ENCODE peak calls at places on chromosomes 11 and 22, in nine cellular contexts. W is HAP-1; S is esophagus muscularis mucosa; I is cardiac muscle cell; B is stomach; E is heart left ventricle; F is SJSA1; M is CD8-positive, alpha-beta T cell; G is OCI-LY7. R is an unnamed sample. For H3K36me3 and H3K4me1, the result is how much of the 10 kb centered on the place peaks cover.

GRCh38 chr11:115469361-115469760 is 34.9 kb downstream of the CADM1 start:
- DNase-seq in M (no peak), S (no peak), W (no peak), I (no peak), F (no peak), G (peak), E (no peak), B (no peak), R (no peak)

GRCh38 chr11:17077240-17077519 is 287 bp downstream of the RPS13 start:
- DNase-seq in B (no peak), M (no peak), E (no peak), W (no peak), F (no peak), I (peak), G (no peak), S (peak), R (no peak)

GRCh38 chr11:2306971-2307732 is 5.3 kb downstream of the TSPAN32 start:
- DNase-seq in E (peak), S (no peak), F (peak), M (no peak), I (no peak), B (no peak), W (no peak), G (no peak), R (no peak)

GRCh38 chr11:95524328-95525036 is 265.1 kb downstream of the FAM76B start:
- DNase-seq in M (no peak), B (no peak), S (peak), G (no peak), I (no peak), E (no peak), F (no peak), W (no peak), R (no peak)

GRCh38 chr22:30881361-30882180 is 87.0 kb downstream of the MORC2 start:
- DNase-seq in G (no peak), W (no peak), B (peak), E (peak), M (no peak), F (no peak), S (no peak), I (peak), R (no peak)

GRCh38 chr11:11976476-11977187 is 31.8 kb downstream of the DKK3 start:
- DNase-seq in F (no peak), I (no peak), W (no peak), M (no peak), G (no peak), E (peak), S (no peak), B (peak), R (no peak)

GRCh38 chr22:17961443-17961729 is 63.0 kb downstream of the MICAL3 start:
- DNase-seq in S (no peak), G (no peak), E (no peak), M (no peak), B (no peak), W (no peak), I (no peak), F (no peak), R (no peak)

GRCh38 chr11:86919557-86920210 is 35.5 kb downstream of the FZD4 start:
- DNase-seq in B (no peak), M (no peak), F (peak), E (no peak), I (peak), W (peak), G (peak), S (no peak), R (peak)

GRCh38 chr11:125514336-125515101 is 18.5 kb upstream of the FEZ1 start:
- DNase-seq in M (peak), B (peak), I (no peak), E (no peak), W (no peak), S (no peak), G (peak), F (no peak), R (peak)

GRCh38 chr11:126821832-126822231 is 178.7 kb downstream of the KIRREL3 start:
- DNase-seq in B (no peak), E (no peak), W (no peak), I (no peak), M (no peak), F (no peak), S (no peak), G (no peak), R (no peak)

GRCh38 chr11:126824035-126824607 is 176.4 kb downstream of the KIRREL3 start:
- DNase-seq in G (no peak), E (no peak), S (no peak), I (no peak), F (no peak), B (no peak), M (no peak), W (no peak), R (no peak)

GRCh38 chr11:126817523-126818450 is 182.8 kb downstream of the KIRREL3 start:
- DNase-seq in B (no peak), E (no peak), G (no peak), M (no peak), F (no peak), W (no peak), S (no peak), I (no peak), R (no peak)

GRCh38 chr11:126823271-126823670 is 177.3 kb downstream of the KIRREL3 start:
- DNase-seq in F (no peak), I (no peak), G (no peak), W (no peak), B (no peak), M (no peak), E (no peak), S (no peak), R (no peak)
- H3K36me3 ChIP-seq in F (under half), I (under half), G (under half), W (under half), B (under half), M (under half), E (under half), S (under half), R (under half)

GRCh38 chr11:68038718-68039525 is at the start of gene TCIRG1:
- DNase-seq in I (peak), B (peak), G (peak), M (peak), W (peak), F (peak), S (peak), E (peak), R (peak)
- H3K4me1 ChIP-seq in I (under half), B (half or more), G (under half), M (half or more), W (under half), F (under half), S (half or more), E (under half), R (under half)

DNA sequence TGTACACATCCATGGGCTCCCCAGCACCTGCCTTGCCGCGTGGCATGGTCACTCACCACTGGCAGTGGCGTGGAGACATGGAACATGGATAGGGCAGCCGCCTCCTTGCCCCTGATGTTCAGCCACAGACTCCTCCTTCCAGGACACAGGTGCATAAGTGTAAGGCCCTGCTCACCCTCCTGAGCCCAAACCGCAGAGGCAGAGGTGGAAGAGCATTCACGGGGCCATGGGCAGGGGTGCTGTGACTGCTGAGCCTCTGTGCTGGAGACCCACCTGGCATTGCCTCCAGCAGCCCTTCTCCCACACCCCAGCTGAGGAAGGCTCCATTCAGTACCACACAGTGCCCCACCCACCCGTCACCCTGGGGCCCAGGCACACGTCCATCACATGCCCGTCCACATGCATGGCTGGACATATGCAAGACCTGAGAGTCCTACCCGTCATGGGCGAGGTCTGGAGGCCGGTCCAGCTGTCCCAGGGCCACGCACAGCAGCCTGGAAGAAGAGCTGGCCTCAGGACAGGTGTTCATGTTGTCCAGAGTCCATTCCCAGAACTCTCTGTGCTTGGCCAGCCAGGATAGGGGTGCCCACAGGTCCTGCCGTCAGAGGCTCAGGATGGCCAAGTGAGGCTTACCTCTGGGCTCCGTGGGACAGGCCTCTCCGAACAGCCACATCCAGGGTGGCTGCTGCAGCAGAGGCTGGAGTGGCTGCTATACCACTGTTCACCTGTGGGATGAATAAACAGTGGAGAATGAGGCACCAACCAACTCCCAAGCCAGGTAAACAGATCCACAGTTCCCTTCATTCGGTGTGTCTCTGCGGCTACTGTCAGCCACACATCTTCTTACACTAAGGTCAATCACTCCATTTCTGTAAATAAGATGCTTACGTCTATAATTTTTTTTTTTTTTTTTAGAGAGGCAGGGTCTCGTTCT is 1.7 kb upstream of the TUBGCP6 start:
- DNase-seq in I (no peak), F (no peak), G (no peak), B (no peak), W (peak), S (no peak), E (no peak), M (no peak), R (no peak)
- H3K4me3 ChIP-seq in I (no peak), F (no peak), G (peak), B (peak), W (no peak), S (no peak), E (no peak), M (no peak), R (no peak)

DNA sequence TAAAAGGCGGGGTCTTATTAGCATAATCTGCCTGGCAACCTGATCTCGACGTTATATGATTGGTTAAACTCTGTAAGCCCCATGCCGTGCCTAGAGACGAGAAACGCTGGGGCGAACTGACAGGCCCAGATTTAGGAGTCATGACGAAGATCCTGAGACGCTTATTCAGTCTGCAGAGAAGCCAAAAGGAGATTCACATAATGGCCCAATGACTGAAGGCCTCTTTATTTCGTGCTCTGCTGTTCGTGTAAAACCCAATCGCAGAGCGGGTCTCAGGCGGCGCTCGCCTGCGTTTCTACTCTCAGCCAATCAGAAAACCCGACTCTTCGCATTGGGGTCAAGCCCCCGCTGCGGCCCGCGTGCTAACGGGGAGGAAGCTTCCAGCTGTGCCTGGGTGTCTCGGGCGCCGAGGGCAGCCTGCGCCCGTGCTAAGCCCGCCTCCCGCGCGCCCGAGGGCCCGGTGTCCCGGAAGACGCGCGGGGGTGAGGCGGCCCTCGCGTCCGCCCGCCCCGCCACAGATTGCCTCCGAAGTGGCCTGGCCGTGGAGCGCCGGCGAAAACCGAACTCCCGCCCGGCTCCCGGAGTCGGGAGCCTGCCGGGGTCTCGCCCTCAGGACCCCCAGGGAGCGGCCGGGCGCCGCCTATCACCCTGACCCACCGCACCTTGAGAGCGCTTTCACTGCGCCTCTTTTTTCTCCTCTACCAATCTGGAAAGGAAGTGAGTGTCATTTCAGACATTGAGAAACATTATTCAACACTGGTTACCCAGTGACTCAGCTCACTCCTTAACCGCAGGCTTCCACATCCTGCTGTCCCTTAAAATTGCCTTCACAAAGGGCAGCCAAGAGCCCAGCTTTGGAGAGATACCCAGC is 446 bp upstream of the PRDM10 start:
- DNase-seq in B (peak), W (peak), G (peak), S (peak), M (peak), F (peak), E (peak), I (peak), R (peak)
- H3K36me3 ChIP-seq in B (under half), W (under half), G (under half), S (under half), M (under half), F (under half), E (under half), I (under half), R (under half)

DNA sequence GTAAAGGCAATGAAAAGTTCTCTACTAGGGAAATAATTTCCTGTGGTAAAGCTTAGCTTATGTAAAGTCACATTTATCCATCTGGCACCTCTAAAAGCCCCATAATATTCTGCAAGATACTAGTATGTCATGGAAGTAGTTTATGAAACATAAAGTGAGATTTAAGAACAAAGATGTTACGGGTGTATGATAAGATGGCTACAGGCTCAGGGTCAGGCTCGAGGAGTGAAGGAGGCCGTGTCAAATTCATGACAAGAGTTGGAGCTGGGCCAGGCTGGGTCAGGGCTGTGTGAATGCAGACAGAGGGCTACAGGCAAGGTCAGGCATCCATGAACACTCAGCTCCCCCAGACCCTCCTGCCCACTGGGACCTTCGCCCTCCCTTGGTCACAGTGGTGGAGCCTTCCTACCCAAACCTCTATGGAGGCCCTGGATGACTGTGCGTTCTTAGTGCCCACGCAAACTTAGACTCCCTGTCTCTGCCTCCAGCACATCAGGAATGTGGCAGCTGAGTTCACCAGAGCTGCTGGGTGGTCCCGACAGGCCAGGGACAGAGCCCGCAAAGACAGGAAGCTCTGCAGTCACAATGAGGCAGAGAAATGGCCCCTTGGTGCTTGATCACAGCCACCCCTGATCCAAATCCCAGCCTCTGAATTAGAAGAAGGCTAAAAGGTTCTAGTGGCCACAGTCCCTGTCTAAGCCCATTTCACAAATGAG is 14.8 kb downstream of the IGLL5 start:
- DNase-seq in G (no peak), I (no peak), W (no peak), M (no peak), E (no peak), F (peak), B (no peak), S (no peak), R (no peak)
- H3K4me1 ChIP-seq in G (half or more), I (under half), W (under half), M (under half), E (under half), F (half or more), B (under half), S (under half), R (under half)

DNA sequence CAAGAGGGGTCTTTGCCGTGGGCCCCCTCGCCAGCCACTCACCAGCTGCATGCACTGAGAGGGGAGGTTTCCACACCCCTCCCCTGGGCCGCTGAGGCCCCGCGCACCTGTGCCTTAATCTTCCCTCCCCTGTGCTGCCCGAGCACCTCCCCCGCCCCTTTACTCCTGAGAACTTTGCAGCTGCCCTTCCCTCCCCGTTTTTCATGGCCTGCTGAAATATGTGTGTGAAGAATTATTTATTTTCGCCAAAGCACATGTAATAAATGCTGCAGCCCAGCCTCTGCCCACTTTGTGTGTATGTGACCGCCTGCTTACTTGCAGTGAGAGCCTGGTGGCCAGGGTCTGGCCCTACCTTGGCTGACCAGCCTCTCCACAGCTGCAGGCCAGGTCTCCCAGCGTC is 2.8 kb upstream of the CRACR2B start:
- DNase-seq in F (no peak), M (no peak), S (no peak), B (no peak), G (no peak), E (no peak), W (no peak), I (no peak), R (no peak)
- H3K4me3 ChIP-seq in F (no peak), M (no peak), S (no peak), B (peak), G (no peak), E (no peak), W (no peak), I (no peak), R (no peak)

DNA sequence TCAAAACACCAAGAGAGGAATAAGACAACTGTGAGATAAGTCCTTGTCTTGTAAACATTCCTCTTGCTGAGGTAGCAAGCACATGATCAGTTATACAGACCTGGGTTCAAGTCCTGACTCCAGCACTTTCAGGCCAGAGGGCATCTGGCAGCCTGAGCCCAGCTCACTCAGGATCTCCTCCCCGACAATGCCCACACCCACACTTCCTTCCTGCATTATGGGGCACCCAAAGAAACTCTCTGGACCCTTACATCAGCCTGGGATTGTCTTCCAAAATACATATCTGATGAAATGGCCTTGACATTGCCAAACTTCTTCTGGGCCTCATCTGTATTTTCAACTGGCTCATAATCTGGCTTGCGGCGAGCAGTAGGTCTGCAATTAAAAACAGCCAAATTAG is 48.6 kb downstream of the ARFGAP3 start:
- DNase-seq in B (no peak), I (no peak), W (no peak), F (no peak), M (no peak), E (no peak), G (no peak), S (no peak), R (no peak)
- H3K36me3 ChIP-seq in B (half or more), I (under half), W (under half), F (half or more), M (under half), E (half or more), G (under half), S (half or more), R (under half)

GRCh38 chr11:10322401-10322800 is 17.5 kb downstream of the ADM start:
- DNase-seq in F (no peak), G (no peak), S (peak), B (no peak), W (no peak), I (no peak), M (no peak), E (no peak), R (no peak)
- H3K4me1 ChIP-seq in F (half or more), G (under half), S (half or more), B (under half), W (under half), I (under half), M (under half), E (under half), R (under half)

DNA sequence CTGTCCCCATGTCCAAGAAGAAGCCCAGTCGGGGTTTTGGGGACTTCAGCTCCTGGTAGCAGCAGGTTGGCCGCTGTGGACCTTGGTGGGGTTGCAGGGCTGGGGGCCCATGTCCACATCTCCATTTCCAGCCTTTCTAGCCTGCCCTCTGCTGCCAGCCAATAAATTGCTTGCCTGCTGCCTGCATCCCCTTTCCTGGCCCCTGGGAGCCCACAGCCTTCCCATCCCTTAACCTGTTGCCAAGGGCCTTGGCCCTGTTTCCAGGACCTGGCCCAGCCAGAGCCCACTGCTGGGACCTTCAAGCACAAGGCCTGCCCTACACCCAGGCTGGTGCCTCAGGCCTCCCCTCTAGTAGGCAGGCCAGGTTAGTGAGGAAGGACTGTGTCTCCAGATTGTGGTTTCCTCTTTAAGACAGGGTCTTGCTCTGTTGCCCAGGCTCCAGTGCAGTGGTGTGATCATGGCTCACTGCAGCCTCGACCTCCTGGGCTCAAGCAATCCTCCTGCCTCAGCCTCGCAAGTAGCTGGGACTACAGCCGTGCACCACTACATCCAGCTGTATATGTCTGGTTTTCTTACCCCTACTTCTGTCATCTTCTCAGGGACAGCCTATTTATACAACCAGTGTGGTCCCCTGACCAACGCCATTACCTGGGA is 29.7 kb downstream of the PPIL2 start:
- DNase-seq in B (no peak), W (no peak), G (no peak), M (no peak), E (no peak), F (no peak), I (no peak), S (no peak), R (no peak)
- H3K4me3 ChIP-seq in B (no peak), W (no peak), G (no peak), M (no peak), E (no peak), F (no peak), I (no peak), S (no peak), R (no peak)